ENCODE peak calls at places on chromosomes 4 and X, in four cellular contexts. I, F, J and V are unnamed samples.

GRCh38 chr4:77852892-77853495 is 9.6 kb upstream of the MRPL1 start:
- DNase-seq in I (peak; percentile 50), F (no peak), J (peak; percentile 87), V (no peak)

GRCh38 chrX:18997916-18998315 is 14.0 kb upstream of the PHKA2 start:
- DNase-seq in J (no peak), F (no peak), I (no peak), V (no peak)

GRCh38 chr4:8688041-8688907 is 95.7 kb downstream of the CPZ start:
- DNase-seq in I (no peak), J (no peak), F (no peak), V (no peak)

GRCh38 chrX:15714529-15714928 is 23.5 kb upstream of the CA5B start:
- DNase-seq in F (no peak), I (no peak), J (no peak), V (no peak)

GRCh38 chr4:144649646-144650045 is 3.7 kb downstream of the HHIP start:
- DNase-seq in J (no peak), I (no peak), F (no peak), V (no peak)

GRCh38 chr4:73735231-73735630 is 5.1 kb upstream of the CXCL8 start:
- DNase-seq in J (no peak), I (no peak), F (no peak), V (no peak)

GRCh38 chr4:33837043-33837442 is 2407.3 kb downstream of the ARAP2 start:
- DNase-seq in J (no peak), F (peak; percentile 23), I (no peak), V (peak; percentile 67)

GRCh38 chr4:56181140-56181950 is 205.9 kb downstream of the AASDH start:
- DNase-seq in J (no peak), F (no peak), I (no peak), V (no peak)

GRCh38 chr4:86769794-86770193 is 79.4 kb downstream of the SLC10A6 start:
- DNase-seq in F (no peak), I (no peak), J (no peak), V (no peak)

GRCh38 chr4:155809835-155810234 is 51.0 kb downstream of the GUCY1B1 start:
- DNase-seq in J (peak; percentile 34), I (no peak), F (peak; percentile 67), V (peak; percentile 46)

GRCh38 chr4:183626168-183626567 is 32.8 kb downstream of the RWDD4 start:
- DNase-seq in J (no peak), I (no peak), F (no peak), V (no peak)

GRCh38 chrX:118066867-118067515 is 49.6 kb downstream of the KLHL13 start:
- DNase-seq in I (no peak), F (no peak), J (no peak), V (no peak)

GRCh38 chr4:41712413-41712812 is 36.1 kb downstream of the PHOX2B start:
- DNase-seq in F (no peak), I (no peak), J (no peak), V (no peak)

GRCh38 chr4:43816107-43816506 is 632.5 kb downstream of the KCTD8 start:
- DNase-seq in F (no peak), I (no peak), J (no peak), V (no peak)

GRCh38 chr4:141860974-141861373 is 224.6 kb downstream of the IL15 start:
- DNase-seq in F (no peak), J (no peak), I (no peak), V (no peak)

GRCh38 chrX:33211356-33212254 is at the start of gene DMD:
- DNase-seq in I (no peak), F (no peak), J (no peak), V (no peak)

GRCh38 chr4:186943607-186943908 is 219.9 kb upstream of the FAT1 start:
- DNase-seq in F (no peak), I (no peak), J (no peak), V (no peak)

GRCh38 chr4:108561086-108561485 is 59.3 kb upstream of the RPL34 start:
- DNase-seq in I (no peak), F (no peak), J (no peak), V (no peak)

GRCh38 chrX:110563276-110563675 is 204.6 kb downstream of the RTL9 start:
- DNase-seq in J (no peak), F (peak; percentile 23), I (no peak), V (peak; percentile 42)

GRCh38 chr4:65510976-65511375 is 159.3 kb downstream of the EPHA5 start:
- DNase-seq in I (no peak), J (no peak), F (peak; percentile 37), V (no peak)

GRCh38 chrX:264634-265455 is 16.3 kb upstream of the PLCXD1 start:
- DNase-seq in F (no peak), J (no peak), I (no peak), V (no peak)

GRCh38 chr4:155179216-155179615 is 29.2 kb upstream of the NPY2R start:
- DNase-seq in F (no peak), I (no peak), J (no peak), V (no peak)

GRCh38 chr4:19158451-19158850 is 1093.3 kb upstream of the SLIT2 start:
- DNase-seq in J (no peak), F (no peak), I (no peak), V (no peak)

GRCh38 chr4:8009710-8010534 is 70.3 kb upstream of the AFAP1 start:
- DNase-seq in J (no peak), F (no peak), I (no peak), V (no peak)

GRCh38 chr4:140049924-140050681 is 103.9 kb downstream of the MAML3 start:
- DNase-seq in I (no peak), F (no peak), J (no peak), V (no peak)

GRCh38 chrX:2385224-2385623 is 115.6 kb downstream of the DHRSX start:
- DNase-seq in I (no peak), F (peak; percentile 48), J (no peak), V (no peak)

GRCh38 chrX:66051989-66052388 is 12.1 kb upstream of the VSIG4 start:
- DNase-seq in I (no peak), J (no peak), F (no peak), V (no peak)

GRCh38 chrX:103730746-103731508 is 20.2 kb downstream of the TMEM31 start:
- DNase-seq in I (no peak), F (peak; percentile 23), J (no peak), V (no peak)

GRCh38 chr4:55032788-55033187 is 92.6 kb downstream of the KDR start:
- DNase-seq in F (no peak), J (no peak), I (no peak), V (no peak)

GRCh38 chr4:83771113-83771705 is 235.3 kb downstream of the GPAT3 start:
- DNase-seq in I (no peak), F (peak; percentile 29), J (no peak), V (peak; percentile 15)

GRCh38 chrX:46627700-46628405 is 54.3 kb downstream of the CHST7 start:
- DNase-seq in F (no peak), I (no peak), J (no peak), V (no peak)